ENCODE peak calls at places on chromosomes 12 and 14, in six cellular contexts. J is fibroblast of lung, I is H1, F is HCT116, U is GM23248, Z is PC-9. O is an unnamed sample.

GRCh38 chr14:90381999-90382451 is 14.8 kb upstream of the CALM1 start:
- DNase-seq in J (no peak), I (peak; percentile 60), F (no peak), U (peak; percentile 46), Z (no peak), O (peak; percentile 24)

GRCh38 chr14:73249564-73250316 is 12.4 kb downstream of the PAPLN start:
- DNase-seq in J (no peak), I (no peak), F (no peak), U (no peak), Z (no peak), O (no peak)

GRCh38 chr12:49358548-49359141 is 8.6 kb upstream of the SPATS2 start:
- DNase-seq in J (peak; percentile 42), I (peak; percentile 67), F (peak; percentile 84), U (peak; percentile 62), Z (peak; percentile 54), O (peak; percentile 86)

GRCh38 chr12:104049278-104050257 is at the start of gene GLT8D2:
- DNase-seq in J (peak; percentile 83), I (peak; percentile 79), F (no peak), U (peak; percentile 94), Z (peak; percentile 37), O (no peak)

GRCh38 chr14:40058916-40059897 is 627.0 kb upstream of the FBXO33 start:
- DNase-seq in J (no peak), I (no peak), F (no peak), U (no peak), Z (no peak), O (no peak)

GRCh38 chr12:85325452-85325851 is 45.4 kb downstream of the ALX1 start:
- DNase-seq in J (no peak), I (no peak), F (no peak), U (no peak), Z (no peak), O (no peak)

GRCh38 chr14:92783813-92784431 is 10.2 kb upstream of the GOLGA5 start:
- DNase-seq in J (peak; percentile 61), I (no peak), F (peak; percentile 62), U (peak; percentile 68), Z (peak; percentile 24), O (peak; percentile 74)

GRCh38 chr12:104609083-104609844 is 152.5 kb downstream of the CHST11 start:
- DNase-seq in J (no peak), I (no peak), F (no peak), U (no peak), Z (no peak), O (no peak)

GRCh38 chr14:95906591-95906990 is 30.0 kb downstream of the TUNAR start:
- DNase-seq in J (no peak), I (no peak), F (no peak), U (no peak), Z (no peak), O (no peak)

GRCh38 chr12:121917950-121918678 is at the start of gene CFAP251:
- DNase-seq in J (peak; percentile 74), I (peak; percentile 97), F (peak; percentile 85), U (peak; percentile 72), Z (peak; percentile 77), O (peak; percentile 96)

GRCh38 chr12:106070611-106071010 is 68.1 kb downstream of the NUAK1 start:
- DNase-seq in J (no peak), I (no peak), F (no peak), U (no peak), Z (no peak), O (no peak)

GRCh38 chr12:5439333-5439732 is 7.4 kb downstream of the NTF3 start:
- DNase-seq in J (no peak), I (no peak), F (no peak), U (no peak), Z (no peak), O (peak; percentile 64)

GRCh38 chr12:32612658-32613614 is 66.2 kb upstream of the DNM1L start:
- DNase-seq in J (no peak), I (no peak), F (no peak), U (no peak), Z (no peak), O (no peak)

GRCh38 chr14:81474156-81474492 is 59.5 kb downstream of the SEL1L start:
- DNase-seq in J (no peak), I (no peak), F (no peak), U (no peak), Z (no peak), O (peak; percentile 55)

GRCh38 chr14:58765375-58765774 is 127.6 kb downstream of the DACT1 start:
- DNase-seq in J (no peak), I (no peak), F (no peak), U (no peak), Z (no peak), O (no peak)

GRCh38 chr12:48852734-48853168 is 788 bp upstream of the DDX23 start:
- DNase-seq in J (no peak), I (no peak), F (no peak), U (no peak), Z (peak; percentile 8), O (no peak)

GRCh38 chr12:96260644-96261043 is 66.5 kb downstream of the ELK3 start:
- DNase-seq in J (no peak), I (no peak), F (no peak), U (no peak), Z (no peak), O (no peak)

DNA sequence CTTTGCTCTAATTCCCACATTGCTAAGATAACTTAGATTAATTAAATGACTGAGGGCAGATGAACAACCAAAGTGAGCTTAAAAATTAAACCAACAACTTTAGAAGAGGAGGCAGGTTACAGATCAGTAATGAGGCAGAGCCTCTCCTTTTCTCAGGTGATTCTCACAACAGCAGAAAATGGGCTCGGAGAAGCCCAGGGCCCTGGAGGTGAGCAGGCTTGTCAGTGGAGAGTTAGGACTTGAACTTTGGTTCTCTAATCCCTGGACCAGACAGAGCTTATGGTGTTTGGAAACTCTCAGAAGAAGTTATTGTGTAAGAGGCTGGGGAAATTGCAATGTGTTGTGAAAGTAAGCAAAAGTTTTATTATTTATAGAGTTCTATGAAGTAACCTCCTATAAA is 2.8 kb downstream of the TRHDE start:
- DNase-seq in J (no peak), I (no peak), F (no peak), U (peak; percentile 39), Z (no peak), O (no peak)
- H3K79me2 ChIP-seq in J (peaks cover 60% of the 10 kb centered on the region), I (no peaks in the 10 kb centered on the region), F (no peaks in the 10 kb centered on the region), U (peaks cover 4% of the 10 kb centered on the region), Z (no peaks in the 10 kb centered on the region), O (no peaks in the 10 kb centered on the region)

GRCh38 chr12:15698377-15698867 is 90.8 kb downstream of the EPS8 start:
- DNase-seq in J (no peak), I (no peak), F (no peak), U (no peak), Z (no peak), O (no peak)

GRCh38 chr12:15701212-15701611 is 88.0 kb downstream of the EPS8 start:
- DNase-seq in J (peak; percentile 64), I (no peak), F (no peak), U (peak; percentile 67), Z (no peak), O (no peak)

GRCh38 chr12:15699886-15700285 is 89.3 kb downstream of the EPS8 start:
- DNase-seq in J (no peak), I (no peak), F (no peak), U (no peak), Z (no peak), O (no peak)

GRCh38 chr12:15700595-15700994 is 88.6 kb downstream of the EPS8 start:
- DNase-seq in J (peak; percentile 97), I (no peak), F (peak; percentile 85), U (peak; percentile 95), Z (no peak), O (no peak)

GRCh38 chr12:15701721-15702156 is 87.4 kb downstream of the EPS8 start:
- DNase-seq in J (peak; percentile 75), I (no peak), F (no peak), U (peak; percentile 80), Z (no peak), O (no peak)
- H3K79me2 ChIP-seq in J (peaks cover 47% of the 10 kb centered on the region), I (no peaks in the 10 kb centered on the region), F (peaks cover 74% of the 10 kb centered on the region), U (peaks cover 83% of the 10 kb centered on the region), Z (peaks cover 71% of the 10 kb centered on the region), O (no peaks in the 10 kb centered on the region)

DNA sequence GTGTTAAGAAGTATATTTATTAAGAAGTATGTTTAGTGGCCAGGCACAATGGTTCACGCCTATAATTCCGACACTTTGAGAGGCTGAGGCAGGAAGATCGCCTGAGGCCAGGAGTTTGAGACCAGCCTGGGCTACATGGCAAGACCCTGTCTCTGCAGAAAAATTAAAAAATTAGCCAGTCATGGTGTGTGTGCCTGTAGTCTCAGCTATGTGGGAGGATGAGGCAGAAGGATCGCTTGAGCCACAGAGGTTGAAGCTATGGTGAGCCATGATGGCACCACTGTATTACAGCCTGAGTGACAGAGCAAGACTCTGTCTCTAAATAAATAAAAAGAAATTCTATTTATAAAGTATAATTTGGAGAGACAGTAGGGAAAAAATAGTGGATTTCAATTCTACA is 20.3 kb downstream of the R3HDM2 start:
- DNase-seq in J (no peak), I (no peak), F (no peak), U (no peak), Z (no peak), O (no peak)
- H3K79me2 ChIP-seq in J (peaks cover 4% of the 10 kb centered on the region), I (peaks cover 6% of the 10 kb centered on the region), F (no peaks in the 10 kb centered on the region), U (peaks cover 100% of the 10 kb centered on the region), Z (peaks cover 3% of the 10 kb centered on the region), O (peaks cover 11% of the 10 kb centered on the region)

DNA sequence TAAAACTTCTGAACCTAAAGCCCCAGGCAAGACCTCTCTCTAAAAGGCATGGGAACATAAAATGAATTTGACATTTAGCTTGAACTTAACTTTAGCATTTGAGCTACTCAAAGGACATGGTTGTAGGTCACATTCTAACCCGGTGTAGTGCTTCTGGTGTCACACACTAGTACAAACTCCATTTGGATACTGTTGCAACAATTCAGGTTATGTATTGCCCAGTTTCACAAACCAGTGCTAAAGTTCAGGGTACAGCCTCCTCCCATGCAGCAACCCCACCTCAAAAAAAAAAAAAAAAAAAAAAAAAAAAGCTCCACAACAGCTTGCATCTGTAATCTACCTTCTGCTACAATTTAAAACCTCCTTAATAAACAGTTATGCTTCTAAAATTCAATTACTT is 7.8 kb downstream of the PPTC7 start:
- DNase-seq in J (no peak), I (no peak), F (no peak), U (no peak), Z (no peak), O (no peak)
- H3K79me2 ChIP-seq in J (peaks cover 40% of the 10 kb centered on the region), I (peaks cover 79% of the 10 kb centered on the region), F (peaks cover 85% of the 10 kb centered on the region), U (peaks cover 79% of the 10 kb centered on the region), Z (peaks cover 90% of the 10 kb centered on the region), O (peaks cover 91% of the 10 kb centered on the region)